ENCODE peak calls at places on chromosome 13, in ten cellular contexts. T, H, S, M, D, E, U, N, F and A are unnamed samples.

GRCh38 chr13:106112191-106112590 is 423.3 kb downstream of the EFNB2 start:
- DNase-seq in T (no peak), H (no peak), S (no peak), M (no peak), D (no peak), E (no peak), U (no peak), N (no peak), F (no peak), A (no peak)

GRCh38 chr13:106493569-106493968 is 41.9 kb downstream of the EFNB2 start:
- DNase-seq in T (no peak), H (no peak), S (no peak), M (peak), D (no peak), E (no peak), U (no peak), N (no peak), F (no peak), A (peak)

GRCh38 chr13:24539500-24540165 is 27.1 kb upstream of the PARP4 start:
- DNase-seq in T (no peak), H (no peak), S (no peak), M (no peak), D (no peak), E (no peak), U (no peak), N (no peak), F (no peak), A (no peak)

GRCh38 chr13:86838411-86839120 is 832.6 kb upstream of the SLITRK5 start:
- DNase-seq in T (no peak), H (no peak), S (no peak), M (no peak), D (no peak), E (no peak), U (no peak), N (no peak), F (no peak), A (no peak)

GRCh38 chr13:20953245-20953931 is 50.8 kb upstream of the XPO4 start:
- DNase-seq in T (no peak), H (no peak), S (no peak), M (no peak), D (no peak), E (no peak), U (no peak), N (no peak), F (no peak), A (no peak)

GRCh38 chr13:112831196-112831595 is 137.8 kb upstream of the MCF2L start:
- DNase-seq in T (no peak), H (no peak), S (peak), M (no peak), D (no peak), E (no peak), U (no peak), N (no peak), F (no peak), A (no peak)

GRCh38 chr13:45511310-45512147 is 46.8 kb downstream of the COG3 start:
- DNase-seq in T (peak), H (no peak), S (no peak), M (peak), D (peak), E (no peak), U (peak), N (peak), F (peak), A (peak)

GRCh38 chr13:32316476-32316875 is 1.2 kb downstream of the BRCA2 start:
- DNase-seq in T (no peak), H (no peak), S (no peak), M (no peak), D (no peak), E (no peak), U (no peak), N (no peak), F (no peak), A (peak)

GRCh38 chr13:36818483-36819063 is 449 bp upstream of the RFXAP start:
- DNase-seq in T (no peak), H (no peak), S (no peak), M (no peak), D (no peak), E (no peak), U (no peak), N (no peak), F (peak), A (no peak)

GRCh38 chr13:44637581-44637980 is 61.5 kb upstream of the TSC22D1 start:
- DNase-seq in T (no peak), H (no peak), S (no peak), M (no peak), D (no peak), E (no peak), U (no peak), N (no peak), F (no peak), A (no peak)

GRCh38 chr13:22455036-22455435 is 725.7 kb upstream of the SGCG start:
- DNase-seq in T (no peak), H (no peak), S (no peak), M (no peak), D (no peak), E (no peak), U (no peak), N (no peak), F (no peak), A (no peak)

GRCh38 chr13:59728896-59729545 is 434.7 kb downstream of the DIAPH3 start:
- DNase-seq in T (no peak), H (no peak), S (no peak), M (no peak), D (no peak), E (no peak), U (no peak), N (no peak), F (no peak), A (no peak)

GRCh38 chr13:60312851-60313505 is 84.0 kb upstream of the TDRD3 start:
- DNase-seq in T (no peak), H (no peak), S (no peak), M (no peak), D (no peak), E (no peak), U (no peak), N (no peak), F (no peak), A (no peak)

GRCh38 chr13:30805603-30806011 is 70.3 kb downstream of the ALOX5AP start:
- DNase-seq in T (no peak), H (no peak), S (peak), M (peak), D (no peak), E (no peak), U (no peak), N (no peak), F (no peak), A (peak)

GRCh38 chr13:43157796-43158195 is 134.4 kb downstream of the DNAJC15 start:
- DNase-seq in T (no peak), H (no peak), S (no peak), M (no peak), D (no peak), E (no peak), U (no peak), N (no peak), F (no peak), A (no peak)

GRCh38 chr13:30255696-30256095 is 51.7 kb downstream of the KATNAL1 start:
- DNase-seq in T (no peak), H (no peak), S (no peak), M (no peak), D (no peak), E (no peak), U (no peak), N (no peak), F (no peak), A (no peak)

GRCh38 chr13:112249644-112250610 is 126.2 kb upstream of the SPACA7 start:
- DNase-seq in T (no peak), H (no peak), S (no peak), M (no peak), D (no peak), E (no peak), U (no peak), N (no peak), F (no peak), A (no peak)

GRCh38 chr13:83377486-83377885 is 504.8 kb downstream of the SLITRK1 start:
- DNase-seq in T (no peak), H (no peak), S (no peak), M (no peak), D (peak), E (no peak), U (peak), N (no peak), F (no peak), A (no peak)

GRCh38 chr13:46571189-46571901 is 18.4 kb downstream of the LRCH1 start:
- DNase-seq in T (no peak), H (no peak), S (no peak), M (no peak), D (peak), E (no peak), U (peak), N (peak), F (no peak), A (peak)

GRCh38 chr13:94712812-94713555 is 639 bp upstream of the SOX21 start:
- DNase-seq in T (no peak), H (no peak), S (no peak), M (no peak), D (peak), E (no peak), U (peak), N (no peak), F (peak), A (no peak)

GRCh38 chr13:40064154-40064713 is 408.8 kb downstream of the COG6 start:
- DNase-seq in T (no peak), H (no peak), S (no peak), M (no peak), D (no peak), E (no peak), U (peak), N (no peak), F (no peak), A (no peak)

GRCh38 chr13:35716186-35716585 is 239.7 kb upstream of the MAB21L1 start:
- DNase-seq in T (no peak), H (no peak), S (no peak), M (no peak), D (peak), E (no peak), U (peak), N (no peak), F (no peak), A (peak)

GRCh38 chr13:20673711-20674110 is 29.8 kb upstream of the IL17D start:
- DNase-seq in T (no peak), H (no peak), S (no peak), M (peak), D (no peak), E (no peak), U (no peak), N (no peak), F (no peak), A (no peak)

GRCh38 chr13:73903561-73903960 is 230.6 kb downstream of the KLF12 start:
- DNase-seq in T (no peak), H (no peak), S (no peak), M (no peak), D (no peak), E (no peak), U (no peak), N (no peak), F (no peak), A (no peak)

GRCh38 chr13:34657716-34658115 is 284.4 kb upstream of the NBEA start:
- DNase-seq in T (no peak), H (no peak), S (no peak), M (no peak), D (no peak), E (no peak), U (no peak), N (no peak), F (no peak), A (no peak)

GRCh38 chr13:34349091-34349722 is 531.3 kb downstream of the RFC3 start:
- DNase-seq in T (no peak), H (no peak), S (peak), M (no peak), D (peak), E (no peak), U (peak), N (no peak), F (peak), A (no peak)

GRCh38 chr13:65133094-65133493 is 2097.0 kb downstream of the PCDH9 start:
- DNase-seq in T (no peak), H (no peak), S (no peak), M (no peak), D (no peak), E (no peak), U (no peak), N (no peak), F (no peak), A (no peak)

GRCh38 chr13:51146667-51147066 is 35.6 kb upstream of the C13orf42 start:
- DNase-seq in T (no peak), H (no peak), S (no peak), M (no peak), D (no peak), E (no peak), U (no peak), N (no peak), F (no peak), A (no peak)

GRCh38 chr13:48642061-48642460 is 11.7 kb upstream of the CYSLTR2 start:
- DNase-seq in T (no peak), H (no peak), S (no peak), M (no peak), D (no peak), E (no peak), U (no peak), N (no peak), F (no peak), A (no peak)

GRCh38 chr13:60448907-60449510 is 52.0 kb downstream of the TDRD3 start:
- DNase-seq in T (no peak), H (no peak), S (no peak), M (peak), D (peak), E (no peak), U (peak), N (peak), F (peak), A (no peak)

GRCh38 chr13:98405107-98405571 is 171.8 kb downstream of the STK24 start:
- DNase-seq in T (no peak), H (no peak), S (no peak), M (peak), D (no peak), E (no peak), U (no peak), N (no peak), F (no peak), A (no peak)

GRCh38 chr13:104953588-104953987 is 1581.9 kb downstream of the EFNB2 start:
- DNase-seq in T (no peak), H (no peak), S (no peak), M (no peak), D (peak), E (no peak), U (peak), N (no peak), F (no peak), A (no peak)

GRCh38 chr13:19561585-19561984 is 253 bp upstream of the TPTE2 start:
- DNase-seq in T (no peak), H (no peak), S (no peak), M (no peak), D (no peak), E (no peak), U (no peak), N (no peak), F (no peak), A (no peak)

GRCh38 chr13:110447801-110448200 is 113.7 kb downstream of the RAB20 start:
- DNase-seq in T (no peak), H (no peak), S (no peak), M (no peak), D (no peak), E (no peak), U (no peak), N (no peak), F (no peak), A (peak)

GRCh38 chr13:51821666-51822065 is 17.7 kb upstream of the DHRS12 start:
- DNase-seq in T (no peak), H (no peak), S (no peak), M (no peak), D (no peak), E (no peak), U (no peak), N (peak), F (no peak), A (no peak)

GRCh38 chr13:110640591-110641029 is 25.3 kb downstream of the NAXD start:
- DNase-seq in T (no peak), H (no peak), S (peak), M (no peak), D (no peak), E (no peak), U (peak), N (no peak), F (no peak), A (no peak)

GRCh38 chr13:96821381-96821780 is 172.9 kb downstream of the OXGR1 start:
- DNase-seq in T (no peak), H (no peak), S (no peak), M (no peak), D (peak), E (no peak), U (peak), N (no peak), F (no peak), A (peak)